ENCODE peak calls at places on chromosomes 12 and 14, in four cellular contexts. One of them, this sample, is unnamed.

GRCh38 chr12:31386364-31386777 is 60.4 kb upstream of the SINHCAF start:
- DNase-seq in HepG2: no peak
- DNase-seq in HCT116: no peak
- DNase-seq in K562: no peak
- DNase-seq in this sample: peak; percentile 100

GRCh38 chr12:10968765-10969456 is 17.8 kb downstream of the TAS2R50 start:
- DNase-seq in HepG2: no peak
- DNase-seq in HCT116: no peak
- DNase-seq in K562: no peak
- DNase-seq in this sample: no peak

GRCh38 chr12:3295648-3296408 is 195.2 kb upstream of the PRMT8 start:
- DNase-seq in HepG2: no peak
- DNase-seq in HCT116: no peak
- DNase-seq in K562: no peak
- DNase-seq in this sample: no peak

GRCh38 chr14:71135911-71136310 is 228.7 kb downstream of the PCNX1 start:
- DNase-seq in HepG2: no peak
- DNase-seq in HCT116: no peak
- DNase-seq in K562: no peak
- DNase-seq in this sample: no peak

GRCh38 chr14:96264200-96264553 is 8.2 kb downstream of the BDKRB1 start:
- DNase-seq in HepG2: no peak
- DNase-seq in HCT116: no peak
- DNase-seq in K562: no peak
- DNase-seq in this sample: no peak

GRCh38 chr12:104426926-104427546 is 29.7 kb upstream of the CHST11 start:
- DNase-seq in HepG2: no peak
- DNase-seq in HCT116: no peak
- DNase-seq in K562: no peak
- DNase-seq in this sample: no peak

GRCh38 chr12:58139894-58140293 is 198.5 kb downstream of the ATP23 start:
- DNase-seq in HepG2: no peak
- DNase-seq in HCT116: no peak
- DNase-seq in K562: no peak
- DNase-seq in this sample: peak; percentile 61

GRCh38 chr12:113194971-113195391 is 9.5 kb downstream of the RITA1 start:
- DNase-seq in HepG2: no peak
- DNase-seq in HCT116: no peak
- DNase-seq in K562: peak; percentile 16
- DNase-seq in this sample: no peak

GRCh38 chr12:6333566-6333965 is 8.3 kb downstream of the TNFRSF1A start:
- DNase-seq in HepG2: no peak
- DNase-seq in HCT116: no peak
- DNase-seq in K562: no peak
- DNase-seq in this sample: no peak

DNA sequence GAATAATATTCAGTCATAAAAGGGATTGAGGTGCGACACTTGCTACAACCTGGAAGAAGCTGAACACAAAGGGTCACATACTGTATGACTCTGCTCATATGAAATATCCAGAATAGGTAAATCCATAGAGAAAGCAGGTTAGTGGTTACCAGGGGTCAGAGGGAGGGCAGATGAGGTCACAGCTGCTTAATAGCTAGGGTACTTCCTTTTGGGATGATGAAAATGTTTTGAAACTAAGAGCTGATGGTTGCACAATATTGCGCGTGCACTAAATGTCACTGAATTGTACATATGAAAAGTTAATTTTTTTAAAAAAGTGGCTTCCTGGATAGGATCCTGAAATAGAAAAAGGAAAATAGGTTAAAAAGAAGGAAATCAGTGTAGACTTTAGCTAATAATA is 23.8 kb downstream of the NEUROD4 start:
- DNase-seq in HepG2: no peak
- DNase-seq in HCT116: no peak
- DNase-seq in K562: no peak
- DNase-seq in this sample: no peak
- TF ChIP-seq ZNF274 in HepG2: no peak
- TF ChIP-seq ZNF274 in HCT116: no peak
- TF ChIP-seq ZNF274 in K562: no peak
- TF ChIP-seq ZNF274 in this sample: no peak

DNA sequence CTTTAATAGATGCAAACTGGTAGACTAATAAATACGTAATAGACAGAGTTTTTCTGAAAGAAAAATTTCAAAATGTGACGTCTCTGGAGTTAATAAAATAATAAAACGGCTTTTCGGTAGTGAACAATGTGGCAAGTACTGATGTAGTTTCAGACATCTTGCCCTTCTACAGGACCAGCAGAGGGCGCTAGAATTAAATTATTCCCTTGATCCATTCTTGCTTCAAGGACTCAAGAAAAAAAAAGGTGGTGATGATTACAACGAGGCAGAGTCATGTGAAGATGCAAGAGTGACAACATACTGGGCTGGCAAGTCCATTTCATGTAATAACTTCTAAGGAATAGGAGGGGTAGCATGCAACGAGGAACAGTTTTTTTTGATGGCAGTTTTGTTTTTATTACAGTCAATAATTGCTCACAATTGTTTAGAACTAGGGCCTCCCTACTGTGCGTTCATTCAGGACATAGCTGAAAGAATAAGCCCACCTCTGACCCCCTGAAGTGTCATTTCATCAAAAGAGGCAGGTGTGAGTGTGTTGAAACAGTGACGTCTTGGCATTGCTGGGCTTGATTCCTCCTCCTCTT is 101.0 kb upstream of the GZMB start:
- DNase-seq in HepG2: peak; percentile 86
- DNase-seq in HCT116: peak; percentile 39
- DNase-seq in K562: peak; percentile 34
- DNase-seq in this sample: peak; percentile 68
- TF ChIP-seq YY1 in HepG2: no peak
- TF ChIP-seq YY1 in HCT116: no peak
- TF ChIP-seq YY1 in K562: no peak
- TF ChIP-seq YY1 in this sample: no peak

GRCh38 chr12:47307680-47308399 is 228.1 kb upstream of the AMIGO2 start:
- DNase-seq in HepG2: peak; percentile 43
- DNase-seq in HCT116: peak; percentile 49
- DNase-seq in K562: peak; percentile 13
- DNase-seq in this sample: peak; percentile 35
- H3K4me3 ChIP-seq in HepG2: no peak overlapping the region
- H3K4me3 ChIP-seq in HCT116: no peak overlapping the region
- H3K4me3 ChIP-seq in K562: no peak overlapping the region
- H3K4me3 ChIP-seq in this sample: no peak overlapping the region

GRCh38 chr12:18250313-18250916 is 10.9 kb upstream of the PIK3C2G start:
- DNase-seq in HepG2: peak; percentile 59
- DNase-seq in HCT116: peak; percentile 54
- DNase-seq in K562: no peak
- DNase-seq in this sample: peak; percentile 93
- TF ChIP-seq ZNF274 in HepG2: no peak
- TF ChIP-seq ZNF274 in HCT116: no peak
- TF ChIP-seq ZNF274 in K562: no peak
- TF ChIP-seq ZNF274 in this sample: no peak

DNA sequence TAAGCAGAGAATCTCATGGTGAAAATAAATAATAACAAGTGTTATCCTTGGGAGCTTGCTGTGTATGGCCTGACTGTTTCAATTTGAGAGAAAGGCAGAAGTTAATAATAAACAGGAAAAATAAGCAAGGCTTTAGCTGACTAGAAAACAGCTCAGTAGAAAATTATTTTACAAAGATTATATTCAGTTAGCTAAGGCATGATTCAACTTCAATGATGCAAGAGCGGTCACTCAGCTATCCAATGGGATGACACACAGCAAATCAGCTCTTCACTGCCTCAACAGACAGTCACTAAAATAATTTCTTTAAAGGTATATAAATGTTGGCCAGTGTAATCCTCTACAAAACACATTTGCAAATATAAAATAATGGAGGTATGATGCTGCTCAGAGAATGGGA is 18.6 kb downstream of the GSTZ1 start:
- DNase-seq in HepG2: no peak
- DNase-seq in HCT116: no peak
- DNase-seq in K562: no peak
- DNase-seq in this sample: no peak
- TF ChIP-seq YY1 in HepG2: no peak
- TF ChIP-seq YY1 in HCT116: no peak
- TF ChIP-seq YY1 in K562: no peak
- TF ChIP-seq YY1 in this sample: no peak

GRCh38 chr12:66768293-66768692 is 89.4 kb upstream of the GRIP1 start:
- DNase-seq in HepG2: no peak
- DNase-seq in HCT116: no peak
- DNase-seq in K562: no peak
- DNase-seq in this sample: no peak
- H3K4me3 ChIP-seq in HepG2: no peak overlapping the region
- H3K4me3 ChIP-seq in HCT116: no peak overlapping the region
- H3K4me3 ChIP-seq in K562: no peak overlapping the region
- H3K4me3 ChIP-seq in this sample: no peak overlapping the region

GRCh38 chr12:119179335-119180021 is 747 bp downstream of the HSPB8 start:
- DNase-seq in HepG2: peak; percentile 67
- DNase-seq in HCT116: peak; percentile 57
- DNase-seq in K562: peak; percentile 33
- DNase-seq in this sample: peak; percentile 67
- TF ChIP-seq ZNF274 in HepG2: no peak
- TF ChIP-seq ZNF274 in HCT116: no peak
- TF ChIP-seq ZNF274 in K562: no peak
- TF ChIP-seq ZNF274 in this sample: no peak

This sample was measured in NT2/D1.